ENCODE peak calls at places on chromosomes 7 and 10, in eight cellular contexts. I, T, U, M, A, K, L and V are unnamed samples.

GRCh38 chr10:50917486-50917885 is 32.1 kb upstream of the A1CF start:
- DNase-seq in I (no peak), L (peak), A (peak), T (peak), K (no peak), U (no peak), M (no peak), V (no peak)

GRCh38 chr10:124354411-124355382 is 64.0 kb downstream of the OAT start:
- DNase-seq in U (peak), K (peak), I (peak), T (no peak), L (peak), A (peak), M (peak), V (peak)

GRCh38 chr10:104406715-104407517 is 53.3 kb downstream of the CFAP58 start:
- DNase-seq in A (peak), K (no peak), M (peak), T (no peak), L (peak), U (no peak), I (peak), V (no peak)

GRCh38 chr7:1931248-1931950 is 261.3 kb downstream of the ELFN1 start:
- DNase-seq in I (no peak), K (no peak), L (peak), M (no peak), U (no peak), A (peak), T (no peak), V (no peak)

GRCh38 chr7:37663693-37664092 is 19.9 kb upstream of the GPR141 start:
- DNase-seq in T (no peak), K (no peak), A (no peak), L (no peak), M (no peak), I (no peak), U (no peak), V (peak)

GRCh38 chr7:40700653-40701475 is 566.1 kb downstream of the SUGCT start:
- DNase-seq in T (no peak), A (peak), L (no peak), M (no peak), K (no peak), U (peak), I (no peak), V (no peak)

GRCh38 chr10:3741688-3742461 is 43.1 kb downstream of the KLF6 start:
- DNase-seq in M (no peak), T (no peak), A (peak), U (no peak), I (no peak), L (no peak), K (no peak), V (no peak)

GRCh38 chr7:81260152-81260551 is 341.3 kb upstream of the SEMA3C start:
- DNase-seq in A (peak), U (no peak), T (no peak), M (no peak), L (no peak), I (no peak), K (no peak), V (no peak)

GRCh38 chr7:35630573-35630972 is 64.4 kb downstream of the HERPUD2 start:
- DNase-seq in A (peak), K (no peak), L (peak), I (no peak), M (no peak), T (no peak), U (no peak), V (no peak)

GRCh38 chr7:12094365-12094921 is 116.7 kb upstream of the TMEM106B start:
- DNase-seq in M (no peak), L (no peak), I (no peak), K (no peak), U (peak), A (no peak), T (no peak), V (no peak)

GRCh38 chr7:68166525-68166924 is 1169.9 kb downstream of the TYW1 start:
- DNase-seq in L (no peak), A (no peak), T (no peak), I (no peak), M (no peak), U (no peak), K (no peak), V (no peak)

GRCh38 chr10:28219241-28219640 is 83.6 kb downstream of the MPP7 start:
- DNase-seq in M (no peak), K (no peak), I (no peak), U (no peak), L (peak), A (no peak), T (no peak), V (no peak)

GRCh38 chr10:79930751-79931150 is 18.2 kb downstream of the SFTPD start:
- DNase-seq in I (no peak), A (no peak), K (no peak), L (no peak), M (no peak), U (peak), T (no peak), V (no peak)

GRCh38 chr7:134809611-134810010 is 30.2 kb downstream of the CALD1 start:
- DNase-seq in L (no peak), I (no peak), M (no peak), T (no peak), U (no peak), K (no peak), A (no peak), V (no peak)

GRCh38 chr7:150848111-150848510 is 4.2 kb upstream of the AOC1 start:
- DNase-seq in M (no peak), K (no peak), U (peak), L (no peak), I (no peak), T (no peak), A (no peak), V (no peak)

GRCh38 chr7:135710417-135711138 is 17.4 kb downstream of the SLC13A4 start:
- DNase-seq in I (peak), A (no peak), T (no peak), K (peak), M (no peak), L (no peak), U (peak), V (no peak)

GRCh38 chr10:60230892-60231291 is 158.8 kb downstream of the ANK3 start:
- DNase-seq in T (no peak), U (no peak), L (peak), A (peak), K (no peak), M (no peak), I (no peak), V (no peak)

GRCh38 chr7:28240466-28240865 is 59.9 kb upstream of the JAZF1 start:
- DNase-seq in I (no peak), M (no peak), L (no peak), K (no peak), T (no peak), U (no peak), A (no peak), V (peak)

GRCh38 chr10:130935897-130936550 is 375.5 kb downstream of the TCERG1L start:
- DNase-seq in I (no peak), A (no peak), K (no peak), M (no peak), U (peak), L (no peak), T (no peak), V (no peak)

GRCh38 chr10:50310560-50311174 is 59.4 kb upstream of the ASAH2 start:
- DNase-seq in K (no peak), U (peak), M (peak), T (no peak), A (peak), I (no peak), L (no peak), V (peak)

GRCh38 chr10:114905450-114905849 is 32.5 kb upstream of the TRUB1 start:
- DNase-seq in K (no peak), L (peak), A (peak), T (peak), I (no peak), M (peak), U (no peak), V (no peak)

GRCh38 chr10:48533540-48533939 is 71.3 kb downstream of the ARHGAP22 start:
- DNase-seq in U (no peak), M (no peak), K (no peak), L (no peak), A (no peak), I (no peak), T (no peak), V (no peak)

GRCh38 chr7:98679741-98680140 is 62.7 kb downstream of the NPTX2 start:
- DNase-seq in U (no peak), T (no peak), I (no peak), A (no peak), K (no peak), L (no peak), M (no peak), V (no peak)

GRCh38 chr7:50595538-50596102 is 30.4 kb upstream of the DDC start:
- DNase-seq in L (peak), A (peak), M (peak), K (peak), U (peak), T (no peak), I (no peak), V (peak)
- TF ChIP-seq CTCF in L (peak), A (peak), M (peak), K (peak), U (peak), T (peak), I (no peak), V (no peak)

DNA sequence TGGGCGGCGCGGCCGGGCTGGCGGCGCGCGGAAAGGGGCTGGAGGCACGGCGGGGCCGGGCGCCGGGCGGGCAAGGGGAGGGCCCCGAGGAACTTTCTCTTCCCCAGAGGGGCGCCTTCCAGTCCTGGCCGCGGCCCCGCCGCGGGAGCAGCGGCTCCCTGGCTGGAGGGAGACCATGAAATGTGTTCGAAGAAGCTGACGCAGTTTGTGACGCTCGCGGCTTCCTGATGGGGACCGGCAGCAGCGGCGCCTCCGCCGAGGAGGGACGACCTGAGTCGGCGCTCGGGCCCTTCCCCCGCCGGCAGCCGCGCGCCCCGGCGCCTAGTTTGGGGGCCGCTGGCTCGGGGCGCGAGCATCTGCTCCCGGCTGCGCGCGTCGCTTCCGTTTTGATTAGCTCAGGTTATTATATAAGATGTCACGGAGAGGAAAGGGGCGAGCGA is 57.2 kb upstream of the PCGF5 start:
- DNase-seq in L (peak), T (no peak), I (peak), M (peak), K (peak), U (peak), A (peak), V (peak)
- TF ChIP-seq CTCF in L (no peak), T (no peak), I (no peak), M (no peak), K (no peak), U (no peak), A (no peak), V (no peak)

GRCh38 chr7:16697507-16698199 is 51.7 kb downstream of the BZW2 start:
- DNase-seq in M (no peak), A (no peak), K (no peak), L (peak), U (no peak), T (no peak), I (no peak), V (no peak)
- TF ChIP-seq CTCF in M (no peak), A (no peak), K (no peak), L (peak), U (no peak), T (no peak), I (no peak), V (no peak)

DNA sequence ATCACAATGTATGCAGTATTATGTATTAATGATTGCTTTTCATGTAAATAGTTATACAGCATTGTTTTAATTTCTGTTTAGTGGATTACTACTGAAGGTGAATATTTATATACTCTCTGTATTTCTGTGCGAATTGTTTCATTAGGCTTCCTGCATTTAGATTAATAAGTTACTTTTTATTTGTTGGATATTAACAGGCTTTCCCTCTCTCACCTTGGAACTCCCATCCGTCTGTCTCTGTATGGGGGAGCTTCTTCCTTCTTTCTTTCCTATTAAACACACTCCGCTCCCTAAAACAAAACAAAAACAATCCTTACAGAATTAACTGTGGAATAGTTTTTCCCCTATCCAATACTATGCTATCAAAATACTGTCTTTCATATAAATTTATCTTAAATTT is 205.1 kb downstream of the CACNB2 start:
- DNase-seq in A (no peak), L (no peak), T (no peak), M (no peak), U (no peak), I (no peak), K (no peak), V (no peak)
- TF ChIP-seq CTCF in A (no peak), L (no peak), T (no peak), M (no peak), U (no peak), I (no peak), K (no peak), V (no peak)

GRCh38 chr7:148286150-148286549 is 304.4 kb upstream of the C7orf33 start:
- DNase-seq in L (peak), K (no peak), M (no peak), A (peak), I (no peak), T (no peak), U (no peak), V (no peak)
- TF ChIP-seq CTCF in L (no peak), K (peak), M (peak), A (peak), I (no peak), T (peak), U (peak), V (no peak)

DNA sequence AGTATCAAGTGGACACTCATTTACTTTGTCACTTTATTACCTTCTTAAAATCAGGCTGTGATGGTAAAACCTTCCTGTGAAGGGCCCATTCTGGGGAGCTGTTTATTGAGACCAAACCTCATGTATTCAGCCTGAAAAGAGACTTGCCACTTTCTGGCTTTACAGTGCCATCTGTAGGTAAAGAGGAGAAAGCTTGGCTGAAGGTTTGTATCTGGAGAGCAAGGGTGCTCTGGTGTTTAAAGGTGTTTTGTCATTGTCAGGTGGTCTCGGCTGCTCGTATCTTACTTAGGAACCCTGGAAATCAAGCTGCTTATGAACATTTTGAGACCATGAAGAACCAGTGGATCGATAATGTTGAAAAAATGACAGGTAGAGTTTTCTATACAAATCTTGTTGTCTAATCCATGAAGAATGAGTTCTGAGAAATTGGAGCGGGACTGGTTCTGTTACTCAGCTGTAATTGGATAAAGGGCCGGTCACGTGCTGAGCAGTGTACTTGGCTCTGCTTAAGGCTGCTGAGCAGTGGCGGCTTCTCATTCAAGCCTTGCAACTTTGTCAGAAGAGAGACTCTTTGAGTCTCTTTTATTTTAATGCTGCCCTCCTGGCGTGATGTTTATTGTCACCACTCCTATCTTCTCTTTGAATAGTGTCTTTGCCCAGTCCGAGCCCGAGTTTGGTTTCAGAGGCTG is 46.9 kb downstream of the AP3M1 start:
- DNase-seq in L (peak), U (no peak), T (no peak), K (no peak), I (peak), M (peak), A (peak), V (peak)
- TF ChIP-seq CTCF in L (peak), U (peak), T (peak), K (no peak), I (peak), M (peak), A (peak), V (peak)

GRCh38 chr7:51263631-51264484 is 52.8 kb downstream of the COBL start:
- DNase-seq in K (peak), L (no peak), I (no peak), T (peak), M (peak), U (no peak), A (no peak), V (no peak)
- TF ChIP-seq CTCF in K (no peak), L (no peak), I (no peak), T (no peak), M (no peak), U (no peak), A (no peak), V (no peak)

GRCh38 chr10:127196227-127196954 is at the start of gene INSYN2A:
- DNase-seq in U (peak), K (peak), I (peak), T (no peak), M (no peak), L (peak), A (peak), V (no peak)
- TF ChIP-seq CTCF in U (peak), K (no peak), I (no peak), T (peak), M (no peak), L (peak), A (no peak), V (no peak)

DNA sequence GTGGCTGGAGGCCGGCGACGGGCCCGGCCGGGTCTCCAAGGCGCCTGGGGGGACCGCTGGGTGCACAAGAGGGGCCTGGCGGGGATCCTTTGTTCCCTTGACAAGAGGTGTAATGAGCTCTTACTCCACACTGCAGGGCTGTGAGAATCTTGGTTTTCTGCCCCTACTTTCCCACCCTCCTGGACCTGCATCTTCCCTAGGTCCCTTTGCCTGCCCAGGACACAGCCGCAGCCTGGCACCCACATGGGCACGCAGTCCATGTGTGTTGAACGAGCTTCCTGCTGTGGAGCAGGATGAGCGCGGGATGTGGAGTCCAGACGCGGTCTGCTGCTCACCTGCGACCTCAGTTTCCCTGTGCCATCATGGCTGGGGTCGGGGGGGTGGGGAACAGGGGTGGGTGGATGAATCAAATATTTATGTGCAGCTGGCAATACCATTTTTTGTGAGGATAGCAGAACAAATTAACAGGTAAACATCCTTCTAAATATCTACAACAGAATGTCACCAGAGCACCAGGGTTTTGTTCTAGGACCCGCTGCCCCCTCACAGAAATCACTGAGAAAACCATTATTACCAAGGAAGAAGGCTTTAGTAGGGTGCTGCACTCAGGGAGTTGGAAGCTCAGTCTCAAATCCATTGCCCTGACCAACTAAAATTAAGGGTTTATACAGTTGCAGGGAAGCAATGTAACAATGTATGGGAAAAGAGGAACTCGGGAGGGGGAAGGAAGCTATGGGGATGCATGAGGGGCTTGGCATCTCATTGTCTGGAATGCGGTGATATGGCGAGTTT is 474 bp upstream of the NSMCE4A start:
- DNase-seq in L (no peak), K (no peak), A (no peak), M (no peak), I (peak), U (no peak), T (peak), V (no peak)
- TF ChIP-seq CTCF in L (peak), K (no peak), A (no peak), M (no peak), I (no peak), U (no peak), T (no peak), V (no peak)

DNA sequence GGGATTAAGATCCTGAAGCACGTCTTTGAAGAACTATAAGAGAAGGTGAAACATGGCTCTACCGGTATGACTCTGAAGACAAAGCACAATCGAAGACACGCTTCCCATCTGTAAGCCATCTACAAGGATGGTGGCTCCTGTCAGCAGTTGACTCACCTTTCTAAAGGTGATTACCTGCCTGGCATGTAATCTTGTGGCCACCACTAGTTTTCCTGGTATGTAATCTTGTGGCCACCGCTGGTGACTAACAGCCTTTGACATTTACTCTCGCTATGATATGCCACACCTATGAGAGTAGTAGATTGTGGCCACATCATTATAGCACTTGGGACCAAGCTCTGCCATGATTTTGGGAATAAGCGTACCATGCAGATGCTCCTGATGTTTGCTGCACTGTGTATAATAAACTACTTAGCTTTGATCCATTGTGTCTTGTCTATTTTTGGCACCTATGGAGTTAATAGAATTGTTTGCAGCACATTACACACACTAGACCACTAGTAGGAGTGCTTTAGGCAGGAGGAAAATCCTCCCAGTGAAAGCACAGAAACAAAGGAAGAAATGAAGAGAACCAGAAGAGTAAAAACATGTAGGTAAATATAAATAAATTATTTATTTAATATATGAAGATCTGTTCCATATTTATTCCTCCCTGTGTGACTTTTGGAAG is 59.8 kb downstream of the VAX1 start:
- DNase-seq in U (no peak), T (no peak), A (no peak), I (no peak), M (peak), K (no peak), L (no peak), V (no peak)
- TF ChIP-seq CTCF in U (no peak), T (no peak), A (no peak), I (no peak), M (peak), K (no peak), L (no peak), V (no peak)